ENCODE peak calls at places on chromosome 19, in seven cellular contexts. One of them, this sample, is unnamed.

GRCh38 chr19:19444694-19445155 is 39.2 kb downstream of the GATAD2A start:
- DNase-seq in heart left ventricle: no peak
- DNase-seq in IMR-90: peak; percentile 36
- DNase-seq in activated naive CD4-positive, alpha-beta T cell treated with anti-CD3 and anti-CD28 coated beads, Interleukin-2, amount 10 ng/mL, durations not matched to agents 7 days and 5 days: peak; percentile 45
- DNase-seq in AG04450: no peak
- DNase-seq in activated naive CD8-positive, alpha-beta T cell treated with anti-CD3 and anti-CD28 coated beads for 36 hours: no peak
- DNase-seq in OCI-LY7: peak; percentile 51
- DNase-seq in this sample: no peak

GRCh38 chr19:48206402-48207093 is 36.1 kb downstream of the ZSWIM9 start:
- DNase-seq in OCI-LY7: peak; percentile 58
- DNase-seq in activated naive CD8-positive, alpha-beta T cell treated with anti-CD3 and anti-CD28 coated beads for 36 hours: no peak
- DNase-seq in IMR-90: no peak
- DNase-seq in AG04450: no peak
- DNase-seq in activated naive CD4-positive, alpha-beta T cell treated with anti-CD3 and anti-CD28 coated beads, Interleukin-2, amount 10 ng/mL, durations not matched to agents 7 days and 5 days: no peak
- DNase-seq in heart left ventricle: no peak
- DNase-seq in this sample: peak; percentile 18

GRCh38 chr19:42498387-42498786 is 29.9 kb downstream of the CEACAM1 start:
- DNase-seq in AG04450: no peak
- DNase-seq in heart left ventricle: no peak
- DNase-seq in OCI-LY7: no peak
- DNase-seq in IMR-90: no peak
- DNase-seq in activated naive CD8-positive, alpha-beta T cell treated with anti-CD3 and anti-CD28 coated beads for 36 hours: no peak
- DNase-seq in activated naive CD4-positive, alpha-beta T cell treated with anti-CD3 and anti-CD28 coated beads, Interleukin-2, amount 10 ng/mL, durations not matched to agents 7 days and 5 days: no peak
- DNase-seq in this sample: no peak

GRCh38 chr19:2494447-2495129 is 18.7 kb downstream of the GADD45B start:
- DNase-seq in heart left ventricle: peak; percentile 90
- DNase-seq in activated naive CD8-positive, alpha-beta T cell treated with anti-CD3 and anti-CD28 coated beads for 36 hours: peak; percentile 58
- DNase-seq in OCI-LY7: peak; percentile 51
- DNase-seq in IMR-90: peak; percentile 79
- DNase-seq in AG04450: no peak
- DNase-seq in activated naive CD4-positive, alpha-beta T cell treated with anti-CD3 and anti-CD28 coated beads, Interleukin-2, amount 10 ng/mL, durations not matched to agents 7 days and 5 days: peak; percentile 77
- DNase-seq in this sample: no peak

GRCh38 chr19:46404039-46404883 is 9.1 kb downstream of the CCDC8 start:
- DNase-seq in heart left ventricle: peak; percentile 74
- DNase-seq in IMR-90: peak; percentile 31
- DNase-seq in activated naive CD8-positive, alpha-beta T cell treated with anti-CD3 and anti-CD28 coated beads for 36 hours: no peak
- DNase-seq in activated naive CD4-positive, alpha-beta T cell treated with anti-CD3 and anti-CD28 coated beads, Interleukin-2, amount 10 ng/mL, durations not matched to agents 7 days and 5 days: no peak
- DNase-seq in OCI-LY7: peak; percentile 40
- DNase-seq in AG04450: no peak
- DNase-seq in this sample: no peak

GRCh38 chr19:12833747-12834417 is 497 bp downstream of the RTBDN start:
- DNase-seq in AG04450: no peak
- DNase-seq in IMR-90: no peak
- DNase-seq in activated naive CD8-positive, alpha-beta T cell treated with anti-CD3 and anti-CD28 coated beads for 36 hours: peak; percentile 33
- DNase-seq in OCI-LY7: peak; percentile 58
- DNase-seq in heart left ventricle: no peak
- DNase-seq in activated naive CD4-positive, alpha-beta T cell treated with anti-CD3 and anti-CD28 coated beads, Interleukin-2, amount 10 ng/mL, durations not matched to agents 7 days and 5 days: peak; percentile 57
- DNase-seq in this sample: no peak

GRCh38 chr19:50844296-50844935 is 10.3 kb upstream of the KLK3 start:
- DNase-seq in activated naive CD8-positive, alpha-beta T cell treated with anti-CD3 and anti-CD28 coated beads for 36 hours: no peak
- DNase-seq in OCI-LY7: no peak
- DNase-seq in IMR-90: no peak
- DNase-seq in heart left ventricle: no peak
- DNase-seq in AG04450: no peak
- DNase-seq in activated naive CD4-positive, alpha-beta T cell treated with anti-CD3 and anti-CD28 coated beads, Interleukin-2, amount 10 ng/mL, durations not matched to agents 7 days and 5 days: no peak
- DNase-seq in this sample: no peak

GRCh38 chr19:10420444-10421239 is at the start of gene PDE4A:
- DNase-seq in OCI-LY7: peak; percentile 89
- DNase-seq in AG04450: no peak
- DNase-seq in activated naive CD4-positive, alpha-beta T cell treated with anti-CD3 and anti-CD28 coated beads, Interleukin-2, amount 10 ng/mL, durations not matched to agents 7 days and 5 days: peak; percentile 86
- DNase-seq in IMR-90: no peak
- DNase-seq in heart left ventricle: no peak
- DNase-seq in activated naive CD8-positive, alpha-beta T cell treated with anti-CD3 and anti-CD28 coated beads for 36 hours: peak; percentile 80
- DNase-seq in this sample: peak; percentile 62

GRCh38 chr19:43725468-43725867 is 9.6 kb downstream of the IRGC start:
- DNase-seq in OCI-LY7: peak; percentile 25
- DNase-seq in activated naive CD4-positive, alpha-beta T cell treated with anti-CD3 and anti-CD28 coated beads, Interleukin-2, amount 10 ng/mL, durations not matched to agents 7 days and 5 days: no peak
- DNase-seq in AG04450: no peak
- DNase-seq in IMR-90: no peak
- DNase-seq in activated naive CD8-positive, alpha-beta T cell treated with anti-CD3 and anti-CD28 coated beads for 36 hours: no peak
- DNase-seq in heart left ventricle: peak; percentile 41
- DNase-seq in this sample: no peak

GRCh38 chr19:33953023-33953422 is 156.4 kb downstream of the KCTD15 start:
- DNase-seq in OCI-LY7: no peak
- DNase-seq in activated naive CD8-positive, alpha-beta T cell treated with anti-CD3 and anti-CD28 coated beads for 36 hours: no peak
- DNase-seq in IMR-90: no peak
- DNase-seq in AG04450: no peak
- DNase-seq in activated naive CD4-positive, alpha-beta T cell treated with anti-CD3 and anti-CD28 coated beads, Interleukin-2, amount 10 ng/mL, durations not matched to agents 7 days and 5 days: no peak
- DNase-seq in heart left ventricle: no peak
- DNase-seq in this sample: no peak

GRCh38 chr19:2166741-2167738 is 3.3 kb downstream of the DOT1L start:
- DNase-seq in IMR-90: peak; percentile 67
- DNase-seq in OCI-LY7: no peak
- DNase-seq in activated naive CD8-positive, alpha-beta T cell treated with anti-CD3 and anti-CD28 coated beads for 36 hours: no peak
- DNase-seq in activated naive CD4-positive, alpha-beta T cell treated with anti-CD3 and anti-CD28 coated beads, Interleukin-2, amount 10 ng/mL, durations not matched to agents 7 days and 5 days: no peak
- DNase-seq in AG04450: no peak
- DNase-seq in heart left ventricle: peak; percentile 92
- DNase-seq in this sample: no peak

GRCh38 chr19:50695251-50696064 is 24.1 kb downstream of the SHANK1 start:
- DNase-seq in activated naive CD4-positive, alpha-beta T cell treated with anti-CD3 and anti-CD28 coated beads, Interleukin-2, amount 10 ng/mL, durations not matched to agents 7 days and 5 days: peak; percentile 51
- DNase-seq in activated naive CD8-positive, alpha-beta T cell treated with anti-CD3 and anti-CD28 coated beads for 36 hours: peak; percentile 52
- DNase-seq in heart left ventricle: no peak
- DNase-seq in IMR-90: no peak
- DNase-seq in AG04450: no peak
- DNase-seq in OCI-LY7: no peak
- DNase-seq in this sample: peak; percentile 39

GRCh38 chr19:15283141-15283885 is 49.0 kb downstream of the BRD4 start:
- DNase-seq in AG04450: peak; percentile 33
- DNase-seq in heart left ventricle: no peak
- DNase-seq in OCI-LY7: no peak
- DNase-seq in activated naive CD4-positive, alpha-beta T cell treated with anti-CD3 and anti-CD28 coated beads, Interleukin-2, amount 10 ng/mL, durations not matched to agents 7 days and 5 days: no peak
- DNase-seq in activated naive CD8-positive, alpha-beta T cell treated with anti-CD3 and anti-CD28 coated beads for 36 hours: peak; percentile 35
- DNase-seq in IMR-90: peak; percentile 59
- DNase-seq in this sample: no peak

GRCh38 chr19:45973564-45974338 is at the start of gene NOVA2:
- DNase-seq in activated naive CD8-positive, alpha-beta T cell treated with anti-CD3 and anti-CD28 coated beads for 36 hours: peak; percentile 61
- DNase-seq in OCI-LY7: peak; percentile 57
- DNase-seq in activated naive CD4-positive, alpha-beta T cell treated with anti-CD3 and anti-CD28 coated beads, Interleukin-2, amount 10 ng/mL, durations not matched to agents 7 days and 5 days: peak; percentile 47
- DNase-seq in AG04450: no peak
- DNase-seq in IMR-90: peak; percentile 36
- DNase-seq in heart left ventricle: peak; percentile 82
- DNase-seq in this sample: no peak

GRCh38 chr19:4653793-4654436 is 14.6 kb downstream of the TNFAIP8L1 start:
- DNase-seq in IMR-90: no peak
- DNase-seq in OCI-LY7: no peak
- DNase-seq in activated naive CD4-positive, alpha-beta T cell treated with anti-CD3 and anti-CD28 coated beads, Interleukin-2, amount 10 ng/mL, durations not matched to agents 7 days and 5 days: no peak
- DNase-seq in activated naive CD8-positive, alpha-beta T cell treated with anti-CD3 and anti-CD28 coated beads for 36 hours: no peak
- DNase-seq in AG04450: no peak
- DNase-seq in heart left ventricle: no peak
- DNase-seq in this sample: no peak

GRCh38 chr19:55116232-55117062 is 990 bp downstream of the PPP1R12C start:
- DNase-seq in IMR-90: peak; percentile 66
- DNase-seq in heart left ventricle: peak; percentile 83
- DNase-seq in OCI-LY7: peak; percentile 69
- DNase-seq in activated naive CD8-positive, alpha-beta T cell treated with anti-CD3 and anti-CD28 coated beads for 36 hours: peak; percentile 61
- DNase-seq in activated naive CD4-positive, alpha-beta T cell treated with anti-CD3 and anti-CD28 coated beads, Interleukin-2, amount 10 ng/mL, durations not matched to agents 7 days and 5 days: peak; percentile 78
- DNase-seq in AG04450: no peak
- DNase-seq in this sample: no peak

GRCh38 chr19:48807590-48808308 is 3.1 kb downstream of the BCAT2 start:
- DNase-seq in activated naive CD4-positive, alpha-beta T cell treated with anti-CD3 and anti-CD28 coated beads, Interleukin-2, amount 10 ng/mL, durations not matched to agents 7 days and 5 days: no peak
- DNase-seq in heart left ventricle: no peak
- DNase-seq in AG04450: no peak
- DNase-seq in activated naive CD8-positive, alpha-beta T cell treated with anti-CD3 and anti-CD28 coated beads for 36 hours: no peak
- DNase-seq in OCI-LY7: no peak
- DNase-seq in IMR-90: no peak
- DNase-seq in this sample: no peak

GRCh38 chr19:33226550-33227241 is 1.0 kb upstream of the SLC7A10 start:
- DNase-seq in heart left ventricle: no peak
- DNase-seq in AG04450: no peak
- DNase-seq in IMR-90: no peak
- DNase-seq in activated naive CD4-positive, alpha-beta T cell treated with anti-CD3 and anti-CD28 coated beads, Interleukin-2, amount 10 ng/mL, durations not matched to agents 7 days and 5 days: no peak
- DNase-seq in OCI-LY7: no peak
- DNase-seq in activated naive CD8-positive, alpha-beta T cell treated with anti-CD3 and anti-CD28 coated beads for 36 hours: no peak
- DNase-seq in this sample: no peak

GRCh38 chr19:8395621-8396082 is 5.5 kb downstream of the RAB11B start:
- DNase-seq in OCI-LY7: no peak
- DNase-seq in AG04450: no peak
- DNase-seq in heart left ventricle: no peak
- DNase-seq in activated naive CD8-positive, alpha-beta T cell treated with anti-CD3 and anti-CD28 coated beads for 36 hours: no peak
- DNase-seq in IMR-90: no peak
- DNase-seq in activated naive CD4-positive, alpha-beta T cell treated with anti-CD3 and anti-CD28 coated beads, Interleukin-2, amount 10 ng/mL, durations not matched to agents 7 days and 5 days: no peak
- DNase-seq in this sample: no peak